ENCODE peak calls at places on chromosome 1, in seven cellular contexts. F, E, G, R, K, H and Y are unnamed samples.

GRCh38 chr1:77824694-77825355 is 45.4 kb downstream of the MIGA1 start:
- DNase-seq in F (no peak), E (no peak), G (no peak), R (no peak), K (no peak), H (no peak), Y (no peak)

GRCh38 chr1:17596186-17596585 is 56.7 kb downstream of the ARHGEF10L start:
- DNase-seq in F (no peak), E (no peak), G (no peak), R (no peak), K (no peak), H (no peak), Y (no peak)

GRCh38 chr1:153790282-153790995 is 15.2 kb downstream of the SLC27A3 start:
- DNase-seq in F (no peak), E (peak), G (no peak), R (peak), K (peak), H (no peak), Y (no peak)

GRCh38 chr1:188669715-188670114 is 1807.9 kb downstream of the BRINP3 start:
- DNase-seq in F (no peak), E (no peak), G (no peak), R (no peak), K (no peak), H (no peak), Y (no peak)

GRCh38 chr1:153490272-153491051 is 30.0 kb upstream of the S100A7 start:
- DNase-seq in F (no peak), E (peak), G (peak), R (peak), K (peak), H (no peak), Y (no peak)

GRCh38 chr1:234980657-234981396 is 147.8 kb downstream of the TOMM20 start:
- DNase-seq in F (no peak), E (peak), G (peak), R (peak), K (peak), H (peak), Y (no peak)

GRCh38 chr1:77504986-77505385 is 177.5 kb downstream of the ZZZ3 start:
- DNase-seq in F (no peak), E (no peak), G (no peak), R (no peak), K (no peak), H (peak), Y (no peak)

GRCh38 chr1:59124166-59124565 is 172.7 kb upstream of the FGGY start:
- DNase-seq in F (no peak), E (no peak), G (no peak), R (no peak), K (peak), H (no peak), Y (no peak)

GRCh38 chr1:101178341-101178687 is 58.5 kb upstream of the S1PR1 start:
- DNase-seq in F (no peak), E (no peak), G (no peak), R (no peak), K (no peak), H (no peak), Y (no peak)

GRCh38 chr1:62688687-62689085 is 500 bp upstream of the DOCK7 start:
- DNase-seq in F (no peak), E (no peak), G (no peak), R (no peak), K (peak), H (no peak), Y (no peak)

GRCh38 chr1:81808760-81809159 is 8.0 kb downstream of the ADGRL2 start:
- DNase-seq in F (no peak), E (no peak), G (peak), R (no peak), K (peak), H (no peak), Y (no peak)

GRCh38 chr1:209132736-209133467 is 450.6 kb upstream of the CAMK1G start:
- DNase-seq in F (no peak), E (no peak), G (no peak), R (no peak), K (no peak), H (no peak), Y (no peak)

GRCh38 chr1:63713041-63713440 is 60.8 kb upstream of the ROR1 start:
- DNase-seq in F (no peak), E (no peak), G (no peak), R (no peak), K (no peak), H (no peak), Y (no peak)

GRCh38 chr1:53450225-53450624 is 9.0 kb upstream of the DMRTB1 start:
- DNase-seq in F (no peak), E (no peak), G (no peak), R (no peak), K (no peak), H (no peak), Y (no peak)

GRCh38 chr1:22808846-22809501 is 98.3 kb downstream of the EPHB2 start:
- DNase-seq in F (no peak), E (peak), G (no peak), R (peak), K (peak), H (no peak), Y (no peak)

GRCh38 chr1:154864189-154864985 is 5.7 kb downstream of the KCNN3 start:
- DNase-seq in F (no peak), E (no peak), G (no peak), R (no peak), K (no peak), H (no peak), Y (no peak)

GRCh38 chr1:175278729-175279128 is 86.2 kb upstream of the KIAA0040 start:
- DNase-seq in F (no peak), E (no peak), G (no peak), R (no peak), K (no peak), H (no peak), Y (no peak)

GRCh38 chr1:1019122-1019999 is 559 bp upstream of the AGRN start:
- DNase-seq in F (peak), E (peak), G (peak), R (peak), K (no peak), H (peak), Y (peak)
- TF ChIP-seq CTCF in F (peak), E (peak), G (peak), R (peak), K (peak), H (peak), Y (peak)

DNA sequence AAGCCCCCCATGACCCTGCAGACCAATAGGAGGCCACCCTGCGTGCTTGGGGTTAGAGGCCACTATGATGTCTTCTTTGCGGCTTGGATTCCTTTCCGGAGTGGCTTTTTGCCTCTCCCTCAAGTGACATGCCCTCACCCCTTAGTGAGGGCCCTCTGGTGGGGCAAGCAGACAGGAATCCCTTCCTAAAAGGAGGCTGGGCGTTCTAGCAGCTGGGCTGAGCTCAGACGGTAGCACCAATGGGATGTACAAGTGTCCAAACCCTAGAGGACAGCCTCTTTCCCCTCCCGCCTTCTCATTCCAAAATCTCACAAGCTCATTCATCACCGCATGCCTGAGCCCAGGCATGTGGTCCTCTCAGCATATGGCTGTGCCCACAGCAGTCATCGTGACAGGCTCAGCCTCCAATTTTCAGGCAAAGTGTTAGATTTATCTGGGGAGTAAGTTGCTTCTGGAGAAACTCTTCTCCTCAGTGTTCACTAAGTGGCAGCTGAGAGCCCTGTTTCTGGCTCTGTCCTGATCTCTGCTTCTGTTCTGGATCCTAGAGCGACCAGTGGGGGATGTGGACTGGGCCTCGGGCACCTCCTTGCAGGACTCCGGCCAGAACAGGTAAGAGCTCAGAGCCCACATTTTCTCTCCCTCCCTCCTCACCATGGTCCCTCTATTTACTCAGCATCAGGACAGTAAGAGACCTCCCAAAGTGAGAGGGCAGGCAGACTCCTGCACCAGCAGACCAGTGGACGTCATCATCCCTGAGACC is 4.8 kb downstream of the KIAA1614 start:
- DNase-seq in F (no peak), E (no peak), G (peak), R (no peak), K (peak), H (no peak), Y (no peak)
- TF ChIP-seq CTCF in F (no peak), E (no peak), G (no peak), R (no peak), K (peak), H (no peak), Y (peak)

DNA sequence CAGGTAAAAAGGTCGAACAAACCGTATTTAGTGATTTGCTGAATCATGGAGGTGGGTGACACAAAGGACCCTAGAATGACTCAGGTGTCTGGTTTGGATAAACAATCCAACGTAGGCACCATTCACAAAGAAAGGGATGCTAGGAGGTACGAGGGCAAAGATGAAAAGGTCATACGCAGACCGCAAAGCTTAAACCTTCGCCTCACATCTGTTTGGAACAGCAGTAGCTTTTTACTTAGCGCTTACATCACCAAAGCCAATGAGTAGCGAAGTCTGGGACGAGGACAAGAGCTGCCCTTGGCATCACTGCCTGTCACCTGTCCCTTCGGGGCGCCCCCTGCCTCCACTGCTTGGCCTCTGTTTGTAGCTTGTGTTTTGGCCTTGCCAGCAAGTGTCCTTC is 350.2 kb downstream of the SMYD3 start:
- DNase-seq in F (no peak), E (no peak), G (no peak), R (no peak), K (no peak), H (no peak), Y (no peak)
- TF ChIP-seq CTCF in F (no peak), E (no peak), G (no peak), R (no peak), K (no peak), H (no peak), Y (no peak)

GRCh38 chr1:12764016-12764415 is 9.5 kb upstream of the PRAMEF12 start:
- DNase-seq in F (no peak), E (no peak), G (no peak), R (no peak), K (no peak), H (no peak), Y (no peak)
- TF ChIP-seq CTCF in F (no peak), E (no peak), G (no peak), R (no peak), K (no peak), H (no peak), Y (no peak)

DNA sequence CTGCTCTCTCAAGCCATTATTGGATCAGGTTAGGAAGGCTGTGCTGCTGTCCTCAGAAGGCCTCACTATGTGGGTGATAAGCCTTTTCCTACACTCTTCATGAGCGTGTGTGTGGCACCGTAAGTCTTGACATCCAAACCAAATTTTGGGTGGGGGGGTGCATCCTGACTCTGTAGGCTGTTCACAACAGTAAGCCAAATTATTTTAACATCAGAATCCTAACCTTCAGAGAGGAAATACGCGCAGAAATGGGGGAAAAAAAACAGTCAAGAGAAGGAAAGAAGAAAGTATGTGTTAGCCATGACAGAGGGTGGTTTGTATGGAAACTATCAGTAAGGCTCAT is 21.0 kb downstream of the STPG1 start:
- DNase-seq in F (no peak), E (no peak), G (no peak), R (no peak), K (no peak), H (no peak), Y (no peak)
- TF ChIP-seq CTCF in F (no peak), E (no peak), G (no peak), R (peak), K (no peak), H (no peak), Y (no peak)

GRCh38 chr1:27618341-27619067 is 14.6 kb upstream of the AHDC1 start:
- DNase-seq in F (no peak), E (no peak), G (no peak), R (no peak), K (no peak), H (no peak), Y (no peak)

GRCh38 chr1:27614625-27615344 is 10.8 kb upstream of the AHDC1 start:
- DNase-seq in F (peak), E (no peak), G (no peak), R (no peak), K (no peak), H (no peak), Y (no peak)

GRCh38 chr1:27615346-27616004 is 11.5 kb upstream of the AHDC1 start:
- DNase-seq in F (no peak), E (no peak), G (no peak), R (no peak), K (no peak), H (no peak), Y (no peak)

GRCh38 chr1:27617420-27617819 is 13.5 kb upstream of the AHDC1 start:
- DNase-seq in F (no peak), E (no peak), G (no peak), R (no peak), K (no peak), H (no peak), Y (no peak)

GRCh38 chr1:27616441-27616840 is 12.5 kb upstream of the AHDC1 start:
- DNase-seq in F (no peak), E (no peak), G (no peak), R (no peak), K (no peak), H (no peak), Y (no peak)
- TF ChIP-seq CTCF in F (no peak), E (no peak), G (no peak), R (peak), K (peak), H (peak), Y (peak)

GRCh38 chr1:9668080-9668479 is 16.5 kb downstream of the PIK3CD start:
- DNase-seq in F (no peak), E (no peak), G (no peak), R (no peak), K (no peak), H (no peak), Y (no peak)

GRCh38 chr1:9670085-9670484 is 18.6 kb downstream of the PIK3CD start:
- DNase-seq in F (no peak), E (no peak), G (no peak), R (no peak), K (no peak), H (peak), Y (no peak)

GRCh38 chr1:9675393-9675792 is 23.9 kb downstream of the PIK3CD start:
- DNase-seq in F (no peak), E (no peak), G (no peak), R (no peak), K (no peak), H (no peak), Y (no peak)

GRCh38 chr1:9672444-9672843 is 20.9 kb downstream of the PIK3CD start:
- DNase-seq in F (no peak), E (no peak), G (no peak), R (no peak), K (no peak), H (no peak), Y (no peak)

GRCh38 chr1:9671377-9672140 is 20.0 kb downstream of the PIK3CD start:
- DNase-seq in F (no peak), E (peak), G (peak), R (no peak), K (peak), H (no peak), Y (no peak)
- TF ChIP-seq CTCF in F (no peak), E (no peak), G (no peak), R (no peak), K (no peak), H (no peak), Y (no peak)

DNA sequence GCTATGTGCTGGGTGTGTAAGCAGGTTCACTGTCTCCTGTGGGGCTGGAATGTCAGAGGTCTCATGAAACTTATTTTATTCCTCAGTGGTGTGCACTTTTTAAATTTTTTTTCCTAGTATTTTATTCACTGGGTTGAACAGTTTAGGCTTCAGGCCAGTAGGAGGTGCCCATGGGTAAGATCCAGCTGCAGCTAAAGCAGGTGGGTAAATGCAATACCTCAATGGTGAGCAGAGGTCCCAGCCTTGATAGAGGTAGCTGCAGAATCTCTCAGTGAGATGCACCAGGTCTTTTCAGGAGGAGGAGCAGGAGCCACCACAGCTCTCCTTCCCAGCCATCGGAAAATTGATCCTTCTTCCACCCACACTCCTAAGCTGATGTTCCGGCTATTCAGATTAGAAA is 12.6 kb upstream of the OR6N2 start:
- DNase-seq in F (peak), E (no peak), G (no peak), R (no peak), K (no peak), H (no peak), Y (no peak)
- TF ChIP-seq CTCF in F (peak), E (peak), G (no peak), R (no peak), K (no peak), H (peak), Y (no peak)